ENCODE peak calls at places on chromosomes 13 and 19, in eight cellular contexts. One of them, this sample, is unnamed.

GRCh38 chr19:47074621-47075020 is 26.2 kb upstream of the TMEM160 start:
- DNase-seq in mesothelial cell of epicardium: no peak
- DNase-seq in pancreas: no peak
- DNase-seq in skeletal muscle cell: no peak
- DNase-seq in activated naive CD4-positive, alpha-beta T cell treated with Interleukin-2 at 50 U/mL for 16 hours: no peak
- DNase-seq in occipital lobe: no peak
- DNase-seq in psoas muscle: no peak
- DNase-seq in fibroblast of mammary gland: no peak
- DNase-seq in this sample: no peak

GRCh38 chr19:54573330-54573872 is at the start of gene LILRA2:
- DNase-seq in skeletal muscle cell: no peak
- DNase-seq in occipital lobe: no peak
- DNase-seq in activated naive CD4-positive, alpha-beta T cell treated with Interleukin-2 at 50 U/mL for 16 hours: no peak
- DNase-seq in mesothelial cell of epicardium: no peak
- DNase-seq in pancreas: no peak
- DNase-seq in psoas muscle: no peak
- DNase-seq in fibroblast of mammary gland: no peak
- DNase-seq in this sample: no peak

GRCh38 chr19:11422163-11423068 is 3.3 kb upstream of the RGL3 start:
- DNase-seq in psoas muscle: peak; percentile 70
- DNase-seq in skeletal muscle cell: no peak
- DNase-seq in fibroblast of mammary gland: peak; percentile 39
- DNase-seq in pancreas: peak; percentile 91
- DNase-seq in activated naive CD4-positive, alpha-beta T cell treated with Interleukin-2 at 50 U/mL for 16 hours: peak; percentile 59
- DNase-seq in occipital lobe: no peak
- DNase-seq in mesothelial cell of epicardium: no peak
- DNase-seq in this sample: peak; percentile 55

GRCh38 chr13:45178349-45179142 is 22.3 kb downstream of the KCTD4 start:
- DNase-seq in pancreas: no peak
- DNase-seq in fibroblast of mammary gland: peak; percentile 85
- DNase-seq in mesothelial cell of epicardium: no peak
- DNase-seq in occipital lobe: no peak
- DNase-seq in activated naive CD4-positive, alpha-beta T cell treated with Interleukin-2 at 50 U/mL for 16 hours: no peak
- DNase-seq in psoas muscle: no peak
- DNase-seq in skeletal muscle cell: peak; percentile 86
- DNase-seq in this sample: no peak

GRCh38 chr13:51501592-51502205 is 48.9 kb upstream of the INTS6 start:
- DNase-seq in fibroblast of mammary gland: peak; percentile 83
- DNase-seq in skeletal muscle cell: no peak
- DNase-seq in occipital lobe: no peak
- DNase-seq in activated naive CD4-positive, alpha-beta T cell treated with Interleukin-2 at 50 U/mL for 16 hours: no peak
- DNase-seq in pancreas: no peak
- DNase-seq in mesothelial cell of epicardium: no peak
- DNase-seq in psoas muscle: no peak
- DNase-seq in this sample: no peak

GRCh38 chr13:59425211-59425721 is 738.5 kb downstream of the DIAPH3 start:
- DNase-seq in mesothelial cell of epicardium: no peak
- DNase-seq in psoas muscle: no peak
- DNase-seq in activated naive CD4-positive, alpha-beta T cell treated with Interleukin-2 at 50 U/mL for 16 hours: no peak
- DNase-seq in occipital lobe: no peak
- DNase-seq in skeletal muscle cell: peak; percentile 23
- DNase-seq in fibroblast of mammary gland: peak; percentile 1
- DNase-seq in pancreas: no peak
- DNase-seq in this sample: no peak

GRCh38 chr13:74101436-74101835 is 32.8 kb downstream of the KLF12 start:
- DNase-seq in psoas muscle: no peak
- DNase-seq in fibroblast of mammary gland: no peak
- DNase-seq in skeletal muscle cell: no peak
- DNase-seq in pancreas: no peak
- DNase-seq in activated naive CD4-positive, alpha-beta T cell treated with Interleukin-2 at 50 U/mL for 16 hours: no peak
- DNase-seq in occipital lobe: no peak
- DNase-seq in mesothelial cell of epicardium: no peak
- DNase-seq in this sample: no peak

GRCh38 chr13:38223093-38223492 is 126.6 kb upstream of the UFM1 start:
- DNase-seq in activated naive CD4-positive, alpha-beta T cell treated with Interleukin-2 at 50 U/mL for 16 hours: no peak
- DNase-seq in fibroblast of mammary gland: peak; percentile 30
- DNase-seq in pancreas: no peak
- DNase-seq in psoas muscle: no peak
- DNase-seq in skeletal muscle cell: peak; percentile 31
- DNase-seq in mesothelial cell of epicardium: no peak
- DNase-seq in occipital lobe: no peak
- DNase-seq in this sample: no peak

GRCh38 chr19:30722801-30723200 is 350.6 kb downstream of the ZNF536 start:
- DNase-seq in mesothelial cell of epicardium: no peak
- DNase-seq in activated naive CD4-positive, alpha-beta T cell treated with Interleukin-2 at 50 U/mL for 16 hours: no peak
- DNase-seq in pancreas: no peak
- DNase-seq in occipital lobe: no peak
- DNase-seq in psoas muscle: no peak
- DNase-seq in fibroblast of mammary gland: no peak
- DNase-seq in skeletal muscle cell: no peak
- DNase-seq in this sample: no peak

GRCh38 chr13:113998781-113999617 is 25.1 kb upstream of the C13orf46 start:
- DNase-seq in occipital lobe: no peak
- DNase-seq in psoas muscle: no peak
- DNase-seq in skeletal muscle cell: no peak
- DNase-seq in pancreas: peak; percentile 49
- DNase-seq in mesothelial cell of epicardium: no peak
- DNase-seq in activated naive CD4-positive, alpha-beta T cell treated with Interleukin-2 at 50 U/mL for 16 hours: no peak
- DNase-seq in fibroblast of mammary gland: no peak
- DNase-seq in this sample: no peak

GRCh38 chr13:24178847-24179845 is 18.6 kb downstream of the SPATA13 start:
- DNase-seq in activated naive CD4-positive, alpha-beta T cell treated with Interleukin-2 at 50 U/mL for 16 hours: no peak
- DNase-seq in pancreas: no peak
- DNase-seq in psoas muscle: no peak
- DNase-seq in occipital lobe: no peak
- DNase-seq in skeletal muscle cell: no peak
- DNase-seq in mesothelial cell of epicardium: no peak
- DNase-seq in fibroblast of mammary gland: peak; percentile 76
- DNase-seq in this sample: no peak

GRCh38 chr13:93502071-93502470 is 275.5 kb downstream of the GPC6 start:
- DNase-seq in mesothelial cell of epicardium: no peak
- DNase-seq in activated naive CD4-positive, alpha-beta T cell treated with Interleukin-2 at 50 U/mL for 16 hours: no peak
- DNase-seq in pancreas: no peak
- DNase-seq in psoas muscle: no peak
- DNase-seq in occipital lobe: no peak
- DNase-seq in fibroblast of mammary gland: no peak
- DNase-seq in skeletal muscle cell: no peak
- DNase-seq in this sample: no peak

GRCh38 chr13:104315606-104316005 is 1249.4 kb upstream of the SLC10A2 start:
- DNase-seq in psoas muscle: no peak
- DNase-seq in occipital lobe: no peak
- DNase-seq in mesothelial cell of epicardium: no peak
- DNase-seq in fibroblast of mammary gland: peak; percentile 86
- DNase-seq in pancreas: no peak
- DNase-seq in skeletal muscle cell: peak; percentile 93
- DNase-seq in activated naive CD4-positive, alpha-beta T cell treated with Interleukin-2 at 50 U/mL for 16 hours: no peak
- DNase-seq in this sample: no peak

GRCh38 chr19:54478677-54479266 is 5.7 kb upstream of the CDC42EP5 start:
- DNase-seq in skeletal muscle cell: no peak
- DNase-seq in fibroblast of mammary gland: peak; percentile 60
- DNase-seq in mesothelial cell of epicardium: no peak
- DNase-seq in psoas muscle: no peak
- DNase-seq in activated naive CD4-positive, alpha-beta T cell treated with Interleukin-2 at 50 U/mL for 16 hours: no peak
- DNase-seq in pancreas: no peak
- DNase-seq in occipital lobe: no peak
- DNase-seq in this sample: no peak

GRCh38 chr19:55118401-55118991 is 1.1 kb upstream of the PPP1R12C start:
- DNase-seq in skeletal muscle cell: no peak
- DNase-seq in activated naive CD4-positive, alpha-beta T cell treated with Interleukin-2 at 50 U/mL for 16 hours: no peak
- DNase-seq in pancreas: no peak
- DNase-seq in occipital lobe: peak; percentile 65
- DNase-seq in mesothelial cell of epicardium: no peak
- DNase-seq in psoas muscle: peak; percentile 54
- DNase-seq in fibroblast of mammary gland: peak; percentile 50
- DNase-seq in this sample: peak; percentile 88

GRCh38 chr19:46932346-46932745 is 71.5 kb downstream of the ARHGAP35 start:
- DNase-seq in psoas muscle: no peak
- DNase-seq in skeletal muscle cell: no peak
- DNase-seq in mesothelial cell of epicardium: no peak
- DNase-seq in occipital lobe: no peak
- DNase-seq in activated naive CD4-positive, alpha-beta T cell treated with Interleukin-2 at 50 U/mL for 16 hours: no peak
- DNase-seq in pancreas: no peak
- DNase-seq in fibroblast of mammary gland: no peak
- DNase-seq in this sample: no peak

GRCh38 chr13:101811440-101811839 is 359.0 kb downstream of the ITGBL1 start:
- DNase-seq in fibroblast of mammary gland: no peak
- DNase-seq in occipital lobe: no peak
- DNase-seq in skeletal muscle cell: no peak
- DNase-seq in pancreas: no peak
- DNase-seq in mesothelial cell of epicardium: no peak
- DNase-seq in psoas muscle: no peak
- DNase-seq in activated naive CD4-positive, alpha-beta T cell treated with Interleukin-2 at 50 U/mL for 16 hours: no peak
- DNase-seq in this sample: no peak

GRCh38 chr19:4015705-4016402 is 8.3 kb downstream of the PIAS4 start:
- DNase-seq in skeletal muscle cell: no peak
- DNase-seq in activated naive CD4-positive, alpha-beta T cell treated with Interleukin-2 at 50 U/mL for 16 hours: no peak
- DNase-seq in mesothelial cell of epicardium: peak; percentile 67
- DNase-seq in fibroblast of mammary gland: no peak
- DNase-seq in occipital lobe: no peak
- DNase-seq in psoas muscle: no peak
- DNase-seq in pancreas: peak; percentile 92
- DNase-seq in this sample: no peak

GRCh38 chr13:89375839-89376238 is 1704.7 kb downstream of the SLITRK5 start:
- DNase-seq in psoas muscle: no peak
- DNase-seq in occipital lobe: no peak
- DNase-seq in pancreas: no peak
- DNase-seq in fibroblast of mammary gland: peak; percentile 74
- DNase-seq in activated naive CD4-positive, alpha-beta T cell treated with Interleukin-2 at 50 U/mL for 16 hours: no peak
- DNase-seq in mesothelial cell of epicardium: no peak
- DNase-seq in skeletal muscle cell: peak; percentile 83
- DNase-seq in this sample: no peak

GRCh38 chr19:18170714-18171255 is 2.8 kb upstream of the IFI30 start:
- DNase-seq in occipital lobe: no peak
- DNase-seq in mesothelial cell of epicardium: no peak
- DNase-seq in psoas muscle: no peak
- DNase-seq in pancreas: no peak
- DNase-seq in skeletal muscle cell: no peak
- DNase-seq in activated naive CD4-positive, alpha-beta T cell treated with Interleukin-2 at 50 U/mL for 16 hours: no peak
- DNase-seq in fibroblast of mammary gland: peak; percentile 26
- DNase-seq in this sample: no peak

GRCh38 chr13:108609353-108609752 is 20.1 kb upstream of the MYO16 start:
- DNase-seq in mesothelial cell of epicardium: no peak
- DNase-seq in occipital lobe: no peak
- DNase-seq in fibroblast of mammary gland: peak; percentile 45
- DNase-seq in activated naive CD4-positive, alpha-beta T cell treated with Interleukin-2 at 50 U/mL for 16 hours: no peak
- DNase-seq in pancreas: no peak
- DNase-seq in skeletal muscle cell: peak; percentile 1
- DNase-seq in psoas muscle: no peak
- DNase-seq in this sample: no peak

GRCh38 chr19:11046608-11047354 is 42.5 kb upstream of the LDLR start:
- DNase-seq in psoas muscle: no peak
- DNase-seq in skeletal muscle cell: no peak
- DNase-seq in fibroblast of mammary gland: no peak
- DNase-seq in pancreas: no peak
- DNase-seq in occipital lobe: no peak
- DNase-seq in activated naive CD4-positive, alpha-beta T cell treated with Interleukin-2 at 50 U/mL for 16 hours: no peak
- DNase-seq in mesothelial cell of epicardium: no peak
- DNase-seq in this sample: no peak

GRCh38 chr19:33629826-33630375 is 8.1 kb downstream of the CHST8 start:
- DNase-seq in psoas muscle: no peak
- DNase-seq in mesothelial cell of epicardium: no peak
- DNase-seq in pancreas: no peak
- DNase-seq in activated naive CD4-positive, alpha-beta T cell treated with Interleukin-2 at 50 U/mL for 16 hours: no peak
- DNase-seq in fibroblast of mammary gland: no peak
- DNase-seq in occipital lobe: no peak
- DNase-seq in skeletal muscle cell: no peak
- DNase-seq in this sample: no peak

GRCh38 chr19:38665950-38666661 is 18.7 kb downstream of the ACTN4 start:
- DNase-seq in fibroblast of mammary gland: no peak
- DNase-seq in skeletal muscle cell: no peak
- DNase-seq in psoas muscle: peak; percentile 56
- DNase-seq in activated naive CD4-positive, alpha-beta T cell treated with Interleukin-2 at 50 U/mL for 16 hours: no peak
- DNase-seq in occipital lobe: no peak
- DNase-seq in mesothelial cell of epicardium: no peak
- DNase-seq in pancreas: no peak
- DNase-seq in this sample: no peak

GRCh38 chr13:60788156-60788829 is 391.3 kb downstream of the TDRD3 start:
- DNase-seq in occipital lobe: no peak
- DNase-seq in psoas muscle: peak; percentile 35
- DNase-seq in activated naive CD4-positive, alpha-beta T cell treated with Interleukin-2 at 50 U/mL for 16 hours: no peak
- DNase-seq in pancreas: no peak
- DNase-seq in skeletal muscle cell: no peak
- DNase-seq in mesothelial cell of epicardium: no peak
- DNase-seq in fibroblast of mammary gland: peak; percentile 2
- DNase-seq in this sample: no peak

GRCh38 chr19:5586300-5587070 is 18.7 kb upstream of the TINCR start:
- DNase-seq in skeletal muscle cell: no peak
- DNase-seq in mesothelial cell of epicardium: no peak
- DNase-seq in pancreas: peak; percentile 51
- DNase-seq in activated naive CD4-positive, alpha-beta T cell treated with Interleukin-2 at 50 U/mL for 16 hours: no peak
- DNase-seq in fibroblast of mammary gland: peak; percentile 28
- DNase-seq in occipital lobe: no peak
- DNase-seq in psoas muscle: no peak
- DNase-seq in this sample: peak; percentile 47

GRCh38 chr13:33639158-33639557 is 178.8 kb upstream of the RFC3 start:
- DNase-seq in fibroblast of mammary gland: peak; percentile 99
- DNase-seq in occipital lobe: no peak
- DNase-seq in pancreas: no peak
- DNase-seq in mesothelial cell of epicardium: no peak
- DNase-seq in psoas muscle: peak; percentile 49
- DNase-seq in skeletal muscle cell: peak; percentile 90
- DNase-seq in activated naive CD4-positive, alpha-beta T cell treated with Interleukin-2 at 50 U/mL for 16 hours: no peak
- DNase-seq in this sample: no peak

GRCh38 chr13:73984949-73985691 is 149.1 kb downstream of the KLF12 start:
- DNase-seq in pancreas: no peak
- DNase-seq in skeletal muscle cell: no peak
- DNase-seq in activated naive CD4-positive, alpha-beta T cell treated with Interleukin-2 at 50 U/mL for 16 hours: peak; percentile 77
- DNase-seq in psoas muscle: no peak
- DNase-seq in fibroblast of mammary gland: no peak
- DNase-seq in mesothelial cell of epicardium: no peak
- DNase-seq in occipital lobe: peak; percentile 21
- DNase-seq in this sample: no peak

GRCh38 chr13:73522937-73523336 is 464.1 kb downstream of the KLF5 start:
- DNase-seq in occipital lobe: no peak
- DNase-seq in pancreas: no peak
- DNase-seq in skeletal muscle cell: no peak
- DNase-seq in fibroblast of mammary gland: no peak
- DNase-seq in mesothelial cell of epicardium: no peak
- DNase-seq in activated naive CD4-positive, alpha-beta T cell treated with Interleukin-2 at 50 U/mL for 16 hours: no peak
- DNase-seq in psoas muscle: no peak
- DNase-seq in this sample: no peak

GRCh38 chr19:28943651-28944050 is 269.3 kb downstream of the UQCRFS1 start:
- DNase-seq in mesothelial cell of epicardium: no peak
- DNase-seq in fibroblast of mammary gland: no peak
- DNase-seq in activated naive CD4-positive, alpha-beta T cell treated with Interleukin-2 at 50 U/mL for 16 hours: no peak
- DNase-seq in pancreas: no peak
- DNase-seq in skeletal muscle cell: no peak
- DNase-seq in psoas muscle: no peak
- DNase-seq in occipital lobe: no peak
- DNase-seq in this sample: no peak

GRCh38 chr13:96216543-96216942 is 126.6 kb downstream of the HS6ST3 start:
- DNase-seq in mesothelial cell of epicardium: no peak
- DNase-seq in pancreas: no peak
- DNase-seq in activated naive CD4-positive, alpha-beta T cell treated with Interleukin-2 at 50 U/mL for 16 hours: no peak
- DNase-seq in psoas muscle: no peak
- DNase-seq in occipital lobe: no peak
- DNase-seq in fibroblast of mammary gland: no peak
- DNase-seq in skeletal muscle cell: no peak
- DNase-seq in this sample: no peak

GRCh38 chr13:80924596-80924995 is 583.7 kb upstream of the SPRY2 start:
- DNase-seq in pancreas: no peak
- DNase-seq in fibroblast of mammary gland: peak; percentile 66
- DNase-seq in occipital lobe: peak; percentile 26
- DNase-seq in mesothelial cell of epicardium: no peak
- DNase-seq in skeletal muscle cell: no peak
- DNase-seq in psoas muscle: no peak
- DNase-seq in activated naive CD4-positive, alpha-beta T cell treated with Interleukin-2 at 50 U/mL for 16 hours: no peak
- DNase-seq in this sample: no peak

GRCh38 chr19:18310966-18311365 is 11.9 kb downstream of the LSM4 start:
- DNase-seq in pancreas: no peak
- DNase-seq in psoas muscle: no peak
- DNase-seq in skeletal muscle cell: no peak
- DNase-seq in occipital lobe: no peak
- DNase-seq in fibroblast of mammary gland: no peak
- DNase-seq in mesothelial cell of epicardium: no peak
- DNase-seq in activated naive CD4-positive, alpha-beta T cell treated with Interleukin-2 at 50 U/mL for 16 hours: no peak
- DNase-seq in this sample: no peak

This sample was measured in head of caudate nucleus.